ENCODE peak calls at places on chromosomes 12 and 14, in six cellular contexts. Z is A549, V is K562, R is HepG2, G is endothelial cell of umbilical vein, A is GM12878. E is an unnamed sample.

GRCh38 chr12:2637371-2637770 is 157.4 kb upstream of the FKBP4 start:
- DNase-seq in A (no peak), R (no peak), G (no peak), Z (no peak), V (no peak), E (no peak)

GRCh38 chr14:31867570-31867969 is 209.5 kb upstream of the ARHGAP5 start:
- DNase-seq in R (peak; percentile 59), A (no peak), G (no peak), Z (no peak), V (no peak), E (no peak)

GRCh38 chr14:76917158-76917596 is 91.0 kb downstream of the LRRC74A start:
- DNase-seq in R (peak; percentile 80), V (peak; percentile 62), Z (peak; percentile 89), A (no peak), G (peak; percentile 75), E (peak; percentile 44)

GRCh38 chr12:115639667-115640012 is 637.9 kb downstream of the MED13L start:
- DNase-seq in G (no peak), Z (no peak), V (no peak), R (no peak), A (no peak), E (no peak)

GRCh38 chr14:70567791-70568190 is 32.7 kb downstream of the MED6 start:
- DNase-seq in Z (peak; percentile 6), R (peak; percentile 64), A (no peak), G (peak; percentile 51), V (peak; percentile 6), E (peak; percentile 54)

GRCh38 chr12:94098466-94098865 is 49.9 kb upstream of the PLXNC1 start:
- DNase-seq in R (no peak), A (no peak), G (no peak), V (peak; percentile 21), Z (no peak), E (no peak)

GRCh38 chr12:66755727-66756395 is 77.0 kb upstream of the GRIP1 start:
- DNase-seq in R (no peak), V (no peak), G (no peak), A (no peak), Z (no peak), E (peak; percentile 24)

GRCh38 chr14:68079941-68080697 is 260.5 kb downstream of the RAD51B start:
- DNase-seq in G (peak; percentile 28), R (peak; percentile 62), A (no peak), Z (no peak), V (no peak), E (no peak)

GRCh38 chr12:2752676-2753371 is 41.9 kb upstream of the FKBP4 start:
- DNase-seq in R (peak; percentile 44), Z (peak; percentile 25), V (peak; percentile 70), G (peak; percentile 69), A (no peak), E (peak; percentile 75)

GRCh38 chr12:108193922-108194321 is 64.8 kb downstream of the WSCD2 start:
- DNase-seq in G (peak; percentile 21), A (no peak), R (peak; percentile 9), Z (peak; percentile 65), V (peak; percentile 61), E (peak; percentile 50)

GRCh38 chr14:23539209-23539866 is 12.2 kb downstream of the ZFHX2 start:
- DNase-seq in G (peak; percentile 45), Z (peak; percentile 61), R (peak; percentile 86), V (peak; percentile 61), A (no peak), E (peak; percentile 50)

GRCh38 chr12:97886548-97887176 is 424.1 kb downstream of the RMST start:
- DNase-seq in A (no peak), Z (no peak), R (no peak), G (no peak), V (no peak), E (no peak)

GRCh38 chr12:99809921-99810320 is 162.4 kb downstream of the GARIN6 start:
- DNase-seq in A (no peak), V (no peak), G (no peak), Z (no peak), R (peak; percentile 18), E (no peak)

GRCh38 chr14:68589447-68590232 is 203.2 kb downstream of the ZFP36L1 start:
- DNase-seq in V (no peak), A (no peak), Z (no peak), R (no peak), G (no peak), E (no peak)

GRCh38 chr14:75247286-75247922 is 31.2 kb upstream of the FOS start:
- DNase-seq in A (peak; percentile 40), Z (no peak), V (no peak), R (peak; percentile 77), G (no peak), E (no peak)

GRCh38 chr12:49873361-49873934 is 30.3 kb downstream of the FAIM2 start:
- DNase-seq in G (no peak), V (no peak), A (no peak), Z (no peak), R (no peak), E (no peak)

GRCh38 chr12:2481951-2482350 is 312.8 kb upstream of the FKBP4 start:
- DNase-seq in V (no peak), A (no peak), G (no peak), R (no peak), Z (no peak), E (no peak)

GRCh38 chr12:16359512-16360491 is 12.4 kb downstream of the MGST1 start:
- DNase-seq in V (peak; percentile 67), Z (peak; percentile 41), A (no peak), G (peak; percentile 27), R (peak; percentile 56), E (peak; percentile 70)

GRCh38 chr12:39824505-39825198 is 205.0 kb upstream of the ABCD2 start:
- DNase-seq in A (no peak), V (no peak), R (peak; percentile 6), Z (no peak), G (peak; percentile 30), E (no peak)

GRCh38 chr14:91243098-91243483 is 1.4 kb downstream of the GPR68 start:
- DNase-seq in R (no peak), G (no peak), V (no peak), A (no peak), Z (no peak), E (no peak)

GRCh38 chr14:91245029-91245428 is 525 bp upstream of the GPR68 start:
- DNase-seq in R (no peak), G (no peak), A (no peak), V (no peak), Z (no peak), E (no peak)

GRCh38 chr14:91246051-91246852 is 1.7 kb upstream of the GPR68 start:
- DNase-seq in V (no peak), A (no peak), Z (no peak), R (no peak), G (no peak), E (no peak)

GRCh38 chr14:91242635-91243034 is 1.9 kb downstream of the GPR68 start:
- DNase-seq in A (no peak), R (no peak), Z (no peak), V (no peak), G (no peak), E (no peak)

GRCh38 chr14:91244501-91244901 is at the start of gene GPR68:
- DNase-seq in V (no peak), G (no peak), R (no peak), Z (no peak), A (no peak), E (peak; percentile 75)
- TF ChIP-seq MAX in V (no peak), G (no peak), R (no peak), Z (no peak), A (no peak), E (no peak)

DNA sequence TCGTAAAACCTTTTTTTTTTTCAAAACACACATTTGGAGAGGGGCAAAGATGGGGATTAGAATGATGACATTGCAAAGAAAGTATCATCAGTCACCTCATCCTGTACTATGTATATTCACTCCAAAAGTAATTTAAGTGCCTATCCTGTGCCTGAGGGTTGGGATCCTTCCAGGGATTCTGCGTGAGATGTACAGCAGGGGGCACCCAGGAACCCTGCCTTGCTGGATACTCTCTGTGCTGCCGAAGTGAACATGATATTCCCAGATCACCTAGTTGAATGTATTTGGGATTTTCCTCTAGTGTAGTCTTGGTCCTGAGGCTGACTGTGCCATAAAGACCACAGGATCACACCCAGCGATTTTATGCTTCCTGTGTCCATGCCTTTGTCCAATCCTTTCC is 372.7 kb downstream of the IPO8 start:
- DNase-seq in R (no peak), V (peak; percentile 2), Z (no peak), G (no peak), A (no peak), E (no peak)
- TF ChIP-seq CTCF in R (peak; percentile 53), V (peak; percentile 28), Z (no peak), G (no peak), A (no peak), E (no peak)

GRCh38 chr12:127628655-127629054 is 638.3 kb upstream of the TMEM132C start:
- DNase-seq in Z (no peak), R (no peak), A (no peak), V (no peak), G (no peak), E (no peak)
- TF ChIP-seq MYC in Z (no peak), R (no peak), A (no peak), V (no peak), G (no peak), E (no peak)

GRCh38 chr12:113208041-113208934 is 13.0 kb upstream of the TPCN1 start:
- DNase-seq in R (no peak), Z (no peak), G (no peak), V (peak; percentile 34), A (peak; percentile 99), E (peak; percentile 100)
- TF ChIP-seq MAX in R (no peak), Z (no peak), G (no peak), V (peak; percentile 78), A (no peak), E (peak; percentile 82)

DNA sequence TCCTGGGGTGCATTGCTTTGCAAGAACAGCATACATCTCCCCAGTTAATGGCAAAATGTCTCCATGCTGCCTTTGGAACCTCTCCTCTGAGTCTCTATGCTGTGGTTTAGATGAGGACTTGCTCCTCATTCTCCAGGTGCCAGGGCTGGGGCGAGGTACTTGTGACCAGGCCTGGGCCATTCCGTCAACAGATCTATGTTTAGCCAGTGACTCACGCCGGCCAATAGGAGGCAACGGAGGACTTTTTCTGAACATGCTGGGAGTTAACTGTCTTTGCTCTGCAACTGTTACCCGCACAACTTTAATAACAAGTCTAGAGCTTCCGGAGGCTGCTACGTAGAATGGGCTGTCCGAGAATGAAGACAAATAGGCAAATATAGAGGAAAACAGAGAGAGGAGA is 214.2 kb downstream of the GLT1D1 start:
- DNase-seq in R (no peak), A (no peak), V (peak; percentile 6), Z (no peak), G (no peak), E (peak; percentile 22)
- TF ChIP-seq CTCF in R (peak; percentile 37), A (no peak), V (peak; percentile 18), Z (no peak), G (no peak), E (peak; percentile 34)

DNA sequence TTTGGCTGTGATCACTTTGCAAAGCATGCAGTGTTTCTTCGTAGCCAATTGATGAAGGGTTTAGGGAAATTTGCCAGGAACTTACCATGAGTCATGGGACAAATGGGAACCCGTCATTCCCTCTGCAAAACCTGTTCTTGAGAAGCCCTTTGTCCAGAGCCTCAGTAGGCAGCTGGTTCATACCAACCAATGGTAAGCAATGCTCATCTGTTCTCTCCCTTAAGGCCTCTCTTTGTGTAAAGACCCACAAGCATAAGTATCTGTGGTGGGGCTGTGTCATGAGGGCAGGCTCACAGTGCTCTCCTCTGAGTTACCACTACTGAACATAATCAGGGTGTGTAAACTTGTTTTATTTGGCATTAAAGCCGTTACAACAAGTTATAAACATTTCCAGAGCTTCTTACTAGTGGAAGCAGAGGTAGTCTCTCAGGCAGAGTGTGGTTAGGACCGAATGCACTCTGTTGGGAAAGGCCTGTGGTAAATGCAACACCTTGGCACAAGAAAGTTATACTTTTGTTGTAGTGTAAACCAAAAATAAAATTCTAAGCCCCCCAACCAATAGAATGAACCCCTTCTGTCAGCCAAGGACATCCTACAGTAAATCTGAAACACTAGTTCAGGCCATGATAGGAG is 119.8 kb downstream of the SINHCAF start:
- DNase-seq in A (no peak), V (no peak), Z (no peak), G (peak; percentile 13), R (no peak), E (no peak)
- TF ChIP-seq MYC in A (no peak), V (no peak), Z (no peak), G (no peak), R (no peak), E (no peak)